ENCODE peak calls at places on chromosomes 2 and 18, in four cellular contexts. Z, J, A and I are unnamed samples.
A peak's percentile ranks its signal among the peaks of the same experiment; 100 is the strongest.

GRCh38 chr18:6561893-6562292 is 147.2 kb upstream of the L3MBTL4 start:
- DNase-seq in Z (no peak), J (no peak), A (no peak), I (no peak)

GRCh38 chr18:47050468-47050867 is 15.0 kb upstream of the ELOA2 start:
- DNase-seq in Z (no peak), J (no peak), A (no peak), I (no peak)

GRCh38 chr2:120319135-120319534 is 26.8 kb upstream of the INHBB start:
- DNase-seq in Z (no peak), J (no peak), A (no peak), I (peak; percentile 17)

GRCh38 chr2:150339282-150339681 is 148.2 kb downstream of the RND3 start:
- DNase-seq in Z (no peak), J (no peak), A (no peak), I (no peak)

GRCh38 chr2:8518986-8519669 is 162.7 kb upstream of the ID2 start:
- DNase-seq in Z (no peak), J (no peak), A (no peak), I (no peak)

GRCh38 chr2:134491796-134492441 is 226.9 kb downstream of the TMEM163 start:
- DNase-seq in Z (no peak), J (no peak), A (no peak), I (no peak)

GRCh38 chr2:240956161-240956934 is 42.1 kb upstream of the SNED1 start:
- DNase-seq in Z (no peak), J (no peak), A (no peak), I (no peak)

GRCh38 chr2:144515694-144516416 is 4.1 kb downstream of the ZEB2 start:
- DNase-seq in Z (peak; percentile 43), J (no peak), A (peak; percentile 48), I (peak; percentile 74)

GRCh38 chr2:117058366-117058765 is 756.1 kb upstream of the DDX18 start:
- DNase-seq in Z (no peak), J (no peak), A (no peak), I (no peak)

GRCh38 chr2:204665244-204665643 is 120.0 kb downstream of the PARD3B start:
- DNase-seq in Z (no peak), J (no peak), A (no peak), I (no peak)

GRCh38 chr2:8543412-8544167 is 138.3 kb upstream of the ID2 start:
- DNase-seq in Z (peak; percentile 25), J (peak; percentile 14), A (peak; percentile 22), I (peak; percentile 89)

GRCh38 chr18:76822510-76823165 is at the start of gene ZNF236:
- DNase-seq in Z (peak; percentile 51), J (no peak), A (peak; percentile 58), I (peak; percentile 88)